ENCODE peak calls at places on chromosomes 11 and 22, in four cellular contexts. A, K, T and L are unnamed samples.

GRCh38 chr11:73818838-73819237 is 31.2 kb downstream of the MRPL48 start:
- DNase-seq in A (no peak), K (no peak), T (no peak), L (no peak)

GRCh38 chr22:44724416-44724815 is 22.4 kb downstream of the PRR5 start:
- DNase-seq in A (no peak), K (no peak), T (no peak), L (no peak)

GRCh38 chr11:84471501-84471900 is 1155.6 kb downstream of the DLG2 start:
- DNase-seq in A (no peak), K (no peak), T (no peak), L (no peak)

GRCh38 chr22:29751139-29751538 is 15.7 kb downstream of the ZMAT5 start:
- DNase-seq in A (peak; percentile 45), K (no peak), T (no peak), L (no peak)

GRCh38 chr22:35605787-35606492 is 11.2 kb downstream of the MB start:
- DNase-seq in A (no peak), K (no peak), T (no peak), L (no peak)

GRCh38 chr11:106706355-106706754 is 311.9 kb downstream of the GUCY1A2 start:
- DNase-seq in A (no peak), K (no peak), T (no peak), L (peak; percentile 16)

GRCh38 chr11:97574976-97575665 is 1185.3 kb downstream of the JRKL start:
- DNase-seq in A (no peak), K (no peak), T (no peak), L (no peak)

GRCh38 chr11:2839395-2839941 is 46.1 kb downstream of the CDKN1C start:
- DNase-seq in A (peak; percentile 38), K (no peak), T (no peak), L (no peak)

GRCh38 chr11:123822591-123822990 is 16.4 kb upstream of the OR6M1 start:
- DNase-seq in A (no peak), K (no peak), T (no peak), L (no peak)

GRCh38 chr11:62931501-62932278 is 10.5 kb upstream of the CHRM1 start:
- DNase-seq in A (no peak), K (no peak), T (no peak), L (no peak)

GRCh38 chr11:31823372-31824371 is 12.6 kb upstream of the PAX6 start:
- DNase-seq in A (no peak), K (no peak), T (no peak), L (no peak)

GRCh38 chr11:130145975-130146776 is 13.4 kb upstream of the ST14 start:
- DNase-seq in A (peak; percentile 65), K (no peak), T (no peak), L (no peak)

GRCh38 chr11:33970984-33971466 is 79.1 kb upstream of the LMO2 start:
- DNase-seq in A (peak; percentile 46), K (peak; percentile 44), T (no peak), L (peak; percentile 71)

GRCh38 chr11:59475176-59475575 is 2.1 kb downstream of the OR4D10 start:
- DNase-seq in A (no peak), K (no peak), T (no peak), L (no peak)

GRCh38 chr22:27832606-27833005 is 31.1 kb upstream of the MN1 start:
- DNase-seq in A (no peak), K (no peak), T (no peak), L (no peak)

GRCh38 chr22:27836181-27836580 is 34.6 kb upstream of the MN1 start:
- DNase-seq in A (no peak), K (no peak), T (no peak), L (no peak)

GRCh38 chr22:27835446-27835845 is 33.9 kb upstream of the MN1 start:
- DNase-seq in A (no peak), K (no peak), T (no peak), L (no peak)

GRCh38 chr22:27833803-27834202 is 32.2 kb upstream of the MN1 start:
- DNase-seq in A (no peak), K (no peak), T (no peak), L (no peak)

GRCh38 chr22:27834364-27835185 is 33.0 kb upstream of the MN1 start:
- DNase-seq in A (no peak), K (no peak), T (no peak), L (no peak)
- TF ChIP-seq TARDBP in A (no peak), K (no peak), T (no peak), L (no peak)

GRCh38 chr11:71481101-71481960 is 28.3 kb downstream of the NADSYN1 start:
- DNase-seq in A (no peak), K (no peak), T (no peak), L (no peak)
- TF ChIP-seq SP1 in A (no peak), K (no peak), T (no peak), L (no peak)

GRCh38 chr11:11988862-11989261 is 19.6 kb downstream of the DKK3 start:
- DNase-seq in A (peak; percentile 11), K (no peak), T (no peak), L (no peak)

GRCh38 chr11:11987503-11988022 is 20.9 kb downstream of the DKK3 start:
- DNase-seq in A (no peak), K (peak; percentile 24), T (no peak), L (no peak)

GRCh38 chr11:11989774-11990744 is 18.4 kb downstream of the DKK3 start:
- DNase-seq in A (no peak), K (no peak), T (no peak), L (no peak)

GRCh38 chr11:11985954-11986949 is 22.2 kb downstream of the DKK3 start:
- DNase-seq in A (no peak), K (no peak), T (no peak), L (no peak)

DNA sequence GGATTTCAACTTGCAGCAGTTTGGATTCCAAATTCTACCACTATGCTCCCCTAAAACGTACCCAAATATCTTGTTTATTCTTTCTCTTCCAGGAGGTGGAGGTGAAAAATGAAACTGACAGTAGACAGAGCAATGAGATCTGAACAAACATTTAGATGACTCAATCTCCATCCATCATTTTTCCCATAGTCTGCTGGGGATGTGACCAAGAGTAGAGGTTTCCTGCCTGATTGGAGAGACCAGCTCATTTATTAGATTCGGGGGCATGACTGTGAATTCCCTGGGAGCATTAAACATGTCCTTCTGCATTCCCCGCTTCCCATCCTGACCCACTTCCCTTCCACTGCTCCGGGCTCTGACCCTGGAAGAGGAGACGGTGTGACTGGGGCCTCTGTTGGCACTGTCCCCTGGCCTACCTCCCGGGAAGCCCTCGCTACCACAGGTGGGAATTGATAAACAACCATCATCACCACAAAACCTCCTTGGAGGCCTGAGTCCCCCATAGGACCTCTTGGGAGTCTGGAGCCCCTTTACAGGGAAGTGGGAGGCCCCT is 20.3 kb downstream of the DKK3 start:
- DNase-seq in A (no peak), K (no peak), T (no peak), L (no peak)
- TF ChIP-seq TARDBP in A (no peak), K (no peak), T (no peak), L (no peak)

GRCh38 chr22:37201066-37201820 is 11.0 kb downstream of the SSTR3 start:
- DNase-seq in A (no peak), K (no peak), T (no peak), L (no peak)
- TF ChIP-seq SP1 in A (no peak), K (no peak), T (no peak), L (no peak)

DNA sequence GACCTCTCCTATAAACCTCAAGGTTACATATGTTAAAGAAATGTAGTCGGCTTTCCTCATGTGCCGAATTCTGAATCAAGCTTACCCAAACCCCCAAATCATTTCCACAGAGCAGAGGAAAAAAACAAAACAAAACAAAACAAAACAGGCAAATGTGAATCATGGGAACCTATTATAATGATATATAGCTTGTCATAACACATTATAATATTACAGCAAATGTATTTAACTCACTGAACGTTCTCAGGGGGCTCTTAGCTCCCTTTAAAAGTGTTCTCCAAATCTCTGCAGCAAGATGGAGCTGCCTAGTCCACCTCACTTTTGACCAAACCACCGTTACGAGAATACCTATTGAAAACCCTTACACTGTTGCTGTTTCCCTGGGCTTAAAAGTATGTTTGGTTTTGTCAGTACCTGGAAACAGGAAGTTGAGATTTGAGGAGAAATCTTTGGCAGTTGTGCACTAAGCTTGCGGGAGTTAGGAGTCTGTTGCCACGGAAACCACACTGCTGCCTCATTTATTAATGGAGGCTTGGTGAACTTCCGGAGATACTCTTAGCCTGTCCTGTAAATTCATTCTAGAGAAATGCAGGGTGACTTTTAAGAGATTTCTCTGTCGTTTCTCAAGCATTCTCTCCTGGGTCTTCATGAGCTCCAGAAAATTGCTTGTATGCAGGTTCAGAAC is 167.0 kb upstream of the RASSF10 start:
- DNase-seq in A (no peak), K (no peak), T (no peak), L (no peak)
- TF ChIP-seq TARDBP in A (no peak), K (no peak), T (no peak), L (no peak)

DNA sequence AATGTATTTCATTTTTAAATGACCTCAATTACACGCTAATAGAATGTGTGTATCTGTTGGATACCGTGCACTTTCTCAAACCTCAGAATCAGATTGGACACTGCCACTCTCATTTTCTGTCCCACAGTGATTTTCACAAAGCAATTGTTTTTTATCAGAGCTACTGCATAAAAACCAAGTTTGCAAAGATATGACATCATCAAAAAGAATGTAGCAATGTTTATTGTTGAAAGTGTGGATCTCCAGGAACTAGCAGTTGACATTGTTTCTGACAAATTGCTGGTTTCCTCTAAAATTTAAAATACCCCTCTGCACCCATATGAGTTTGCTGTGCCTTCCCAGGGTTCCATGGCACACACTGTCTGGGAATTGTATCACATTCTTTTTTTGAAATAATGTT is 362.7 kb upstream of the DDI1 start:
- DNase-seq in A (no peak), K (no peak), T (no peak), L (no peak)
- TF ChIP-seq SP1 in A (no peak), K (no peak), T (no peak), L (no peak)